ENCODE peak calls at places on chromosomes 6 and 20, in six cellular contexts. One of them, this sample, is unnamed. For H3K4me1, the result is how much of the 10 kb centered on the place peaks cover.

GRCh38 chr6:89353702-89354392 is 1.3 kb upstream of the UBE2J1 start:
- DNase-seq in esophagus muscularis mucosa: no peak
- DNase-seq in A549: no peak
- DNase-seq in heart left ventricle: no peak
- DNase-seq in tibial nerve: no peak
- DNase-seq in adrenal gland: no peak
- DNase-seq in this sample: no peak

GRCh38 chr6:72286911-72287311 is 335.0 kb upstream of the KCNQ5 start:
- DNase-seq in esophagus muscularis mucosa: no peak
- DNase-seq in A549: no peak
- DNase-seq in heart left ventricle: no peak
- DNase-seq in tibial nerve: no peak
- DNase-seq in adrenal gland: no peak
- DNase-seq in this sample: no peak

GRCh38 chr6:63441266-63441956 is 121.6 kb upstream of the LGSN start:
- DNase-seq in esophagus muscularis mucosa: no peak
- DNase-seq in A549: peak
- DNase-seq in heart left ventricle: no peak
- DNase-seq in tibial nerve: no peak
- DNase-seq in adrenal gland: no peak
- DNase-seq in this sample: no peak

GRCh38 chr20:62632575-62632974 is 9.7 kb upstream of the SLCO4A1 start:
- DNase-seq in esophagus muscularis mucosa: no peak
- DNase-seq in A549: no peak
- DNase-seq in heart left ventricle: no peak
- DNase-seq in tibial nerve: no peak
- DNase-seq in adrenal gland: no peak
- DNase-seq in this sample: no peak

GRCh38 chr6:55047433-55048044 is 126.8 kb upstream of the HCRTR2 start:
- DNase-seq in esophagus muscularis mucosa: no peak
- DNase-seq in A549: no peak
- DNase-seq in heart left ventricle: no peak
- DNase-seq in tibial nerve: no peak
- DNase-seq in adrenal gland: no peak
- DNase-seq in this sample: no peak

GRCh38 chr6:30231067-30231466 is 17.9 kb upstream of the TRIM26 start:
- DNase-seq in esophagus muscularis mucosa: no peak
- DNase-seq in A549: no peak
- DNase-seq in heart left ventricle: no peak
- DNase-seq in tibial nerve: no peak
- DNase-seq in adrenal gland: no peak
- DNase-seq in this sample: no peak

GRCh38 chr6:100877851-100878250 is 3.3 kb downstream of the ASCC3 start:
- DNase-seq in esophagus muscularis mucosa: no peak
- DNase-seq in A549: no peak
- DNase-seq in heart left ventricle: no peak
- DNase-seq in tibial nerve: no peak
- DNase-seq in adrenal gland: no peak
- DNase-seq in this sample: no peak

GRCh38 chr6:87718662-87719433 is 16.8 kb upstream of the AKIRIN2 start:
- DNase-seq in esophagus muscularis mucosa: no peak
- DNase-seq in A549: no peak
- DNase-seq in heart left ventricle: no peak
- DNase-seq in tibial nerve: no peak
- DNase-seq in adrenal gland: no peak
- DNase-seq in this sample: no peak

GRCh38 chr6:42996513-42996912 is 12.1 kb downstream of the PPP2R5D start:
- DNase-seq in esophagus muscularis mucosa: no peak
- DNase-seq in A549: no peak
- DNase-seq in heart left ventricle: no peak
- DNase-seq in tibial nerve: no peak
- DNase-seq in adrenal gland: no peak
- DNase-seq in this sample: no peak

GRCh38 chr20:6074145-6074561 is 20.3 kb upstream of the LRRN4 start:
- DNase-seq in esophagus muscularis mucosa: no peak
- DNase-seq in A549: peak
- DNase-seq in heart left ventricle: no peak
- DNase-seq in tibial nerve: no peak
- DNase-seq in adrenal gland: no peak
- DNase-seq in this sample: no peak

DNA sequence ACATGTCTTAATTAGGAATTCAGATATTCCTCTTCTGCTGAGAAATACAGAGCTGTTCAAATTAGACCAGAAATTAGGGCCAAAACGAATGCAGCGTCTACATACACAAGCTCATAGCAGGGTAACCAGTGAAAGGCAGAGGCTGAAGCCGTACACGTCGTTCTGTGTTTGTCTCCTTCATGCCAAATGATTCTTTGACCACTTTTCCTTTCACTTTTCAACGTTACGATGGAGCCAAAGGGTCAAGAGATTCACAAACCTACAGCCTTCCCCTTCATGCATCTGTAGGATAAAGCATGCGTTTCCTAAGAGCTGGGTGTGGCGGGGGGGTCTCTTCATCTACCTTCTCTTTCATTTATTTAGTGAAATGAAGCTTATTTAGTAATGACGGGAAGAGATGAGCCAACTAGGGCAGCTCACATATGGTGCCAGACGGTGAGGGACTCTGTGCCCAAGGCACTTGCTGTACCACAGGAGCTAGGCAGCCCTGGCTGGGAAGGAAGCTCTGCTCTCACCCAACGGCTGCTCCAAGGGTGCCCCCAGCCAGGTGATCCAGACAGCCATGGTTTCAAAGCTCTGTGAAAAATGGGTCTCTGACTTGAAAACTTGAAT is 178.0 kb downstream of the ATXN1 start:
- DNase-seq in esophagus muscularis mucosa: peak
- DNase-seq in A549: no peak
- DNase-seq in heart left ventricle: no peak
- DNase-seq in tibial nerve: no peak
- DNase-seq in adrenal gland: no peak
- DNase-seq in this sample: no peak
- TF ChIP-seq POLR2A in esophagus muscularis mucosa: no peak
- TF ChIP-seq POLR2A in A549: no peak
- TF ChIP-seq POLR2A in heart left ventricle: no peak
- TF ChIP-seq POLR2A in tibial nerve: no peak
- TF ChIP-seq POLR2A in adrenal gland: no peak
- TF ChIP-seq POLR2A in this sample: no peak

GRCh38 chr6:158027590-158028285 is 46.1 kb downstream of the SYNJ2 start:
- DNase-seq in esophagus muscularis mucosa: no peak
- DNase-seq in A549: no peak
- DNase-seq in heart left ventricle: no peak
- DNase-seq in tibial nerve: no peak
- DNase-seq in adrenal gland: no peak
- DNase-seq in this sample: peak
- H3K4me1 ChIP-seq in esophagus muscularis mucosa: under half
- H3K4me1 ChIP-seq in A549: half or more
- H3K4me1 ChIP-seq in heart left ventricle: under half
- H3K4me1 ChIP-seq in tibial nerve: under half
- H3K4me1 ChIP-seq in adrenal gland: under half
- H3K4me1 ChIP-seq in this sample: under half

DNA sequence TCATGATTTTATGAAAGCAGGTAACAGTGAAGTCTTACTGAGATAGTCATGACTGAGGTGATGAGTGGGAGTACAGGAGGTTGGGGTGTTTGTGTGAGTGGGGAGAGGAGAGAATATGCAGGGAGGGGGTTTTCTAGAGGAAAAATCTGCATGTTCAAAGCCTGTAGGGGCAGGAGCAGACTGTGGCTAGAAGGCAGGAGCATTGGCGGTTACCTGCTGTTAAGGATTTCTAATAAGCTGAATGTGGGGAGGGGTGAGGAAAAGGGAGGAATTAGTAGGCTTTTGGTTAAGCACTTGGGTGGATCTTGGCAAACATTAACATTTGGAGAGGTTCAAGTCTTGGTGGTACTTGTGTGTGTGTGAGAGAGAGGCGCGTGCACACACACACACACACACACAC is 70.8 kb downstream of the EYA4 start:
- DNase-seq in esophagus muscularis mucosa: no peak
- DNase-seq in A549: no peak
- DNase-seq in heart left ventricle: no peak
- DNase-seq in tibial nerve: no peak
- DNase-seq in adrenal gland: no peak
- DNase-seq in this sample: no peak
- TF ChIP-seq POLR2A in esophagus muscularis mucosa: no peak
- TF ChIP-seq POLR2A in A549: no peak
- TF ChIP-seq POLR2A in heart left ventricle: no peak
- TF ChIP-seq POLR2A in tibial nerve: no peak
- TF ChIP-seq POLR2A in adrenal gland: no peak
- TF ChIP-seq POLR2A in this sample: no peak

GRCh38 chr20:51713213-51713598 is 55.0 kb downstream of the ATP9A start:
- DNase-seq in esophagus muscularis mucosa: no peak
- DNase-seq in A549: no peak
- DNase-seq in heart left ventricle: no peak
- DNase-seq in tibial nerve: no peak
- DNase-seq in adrenal gland: no peak
- DNase-seq in this sample: no peak
- H3K4me1 ChIP-seq in esophagus muscularis mucosa: under half
- H3K4me1 ChIP-seq in A549: under half
- H3K4me1 ChIP-seq in heart left ventricle: under half
- H3K4me1 ChIP-seq in tibial nerve: under half
- H3K4me1 ChIP-seq in adrenal gland: under half
- H3K4me1 ChIP-seq in this sample: under half

GRCh38 chr6:35727206-35727934 is 9.5 kb upstream of the ARMC12 start:
- DNase-seq in esophagus muscularis mucosa: peak
- DNase-seq in A549: peak
- DNase-seq in heart left ventricle: peak
- DNase-seq in tibial nerve: peak
- DNase-seq in adrenal gland: peak
- DNase-seq in this sample: peak
- TF ChIP-seq POLR2A in esophagus muscularis mucosa: peak
- TF ChIP-seq POLR2A in A549: no peak
- TF ChIP-seq POLR2A in heart left ventricle: no peak
- TF ChIP-seq POLR2A in tibial nerve: peak
- TF ChIP-seq POLR2A in adrenal gland: peak
- TF ChIP-seq POLR2A in this sample: no peak

GRCh38 chr20:17590245-17590644 is 20.4 kb downstream of the DSTN start:
- DNase-seq in esophagus muscularis mucosa: no peak
- DNase-seq in A549: no peak
- DNase-seq in heart left ventricle: no peak
- DNase-seq in tibial nerve: no peak
- DNase-seq in adrenal gland: no peak
- DNase-seq in this sample: no peak
- H3K4me1 ChIP-seq in esophagus muscularis mucosa: half or more
- H3K4me1 ChIP-seq in A549: half or more
- H3K4me1 ChIP-seq in heart left ventricle: under half
- H3K4me1 ChIP-seq in tibial nerve: under half
- H3K4me1 ChIP-seq in adrenal gland: half or more
- H3K4me1 ChIP-seq in this sample: under half

DNA sequence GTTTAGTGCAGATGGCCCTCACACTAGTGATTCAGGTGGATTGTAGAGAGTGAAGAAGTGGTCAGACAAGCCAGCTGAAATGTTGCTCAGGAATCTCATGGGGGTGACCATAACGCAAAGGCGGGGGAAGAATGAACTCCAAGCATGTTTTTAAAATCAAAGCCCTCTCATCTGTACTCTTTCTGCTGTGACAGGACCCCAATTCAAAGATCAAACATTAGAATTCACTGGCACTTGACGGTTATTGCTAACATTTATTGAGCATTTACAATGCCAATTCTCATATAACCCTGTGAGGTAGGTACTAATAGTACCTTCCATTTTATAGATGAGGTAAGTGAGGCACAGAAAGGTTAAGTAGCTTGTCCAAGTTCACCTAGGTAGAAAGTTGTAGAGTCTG is 15.7 kb downstream of the ABRACL start:
- DNase-seq in esophagus muscularis mucosa: no peak
- DNase-seq in A549: no peak
- DNase-seq in heart left ventricle: no peak
- DNase-seq in tibial nerve: no peak
- DNase-seq in adrenal gland: no peak
- DNase-seq in this sample: no peak
- TF ChIP-seq POLR2A in esophagus muscularis mucosa: no peak
- TF ChIP-seq POLR2A in A549: no peak
- TF ChIP-seq POLR2A in heart left ventricle: no peak
- TF ChIP-seq POLR2A in tibial nerve: no peak
- TF ChIP-seq POLR2A in adrenal gland: no peak
- TF ChIP-seq POLR2A in this sample: no peak

DNA sequence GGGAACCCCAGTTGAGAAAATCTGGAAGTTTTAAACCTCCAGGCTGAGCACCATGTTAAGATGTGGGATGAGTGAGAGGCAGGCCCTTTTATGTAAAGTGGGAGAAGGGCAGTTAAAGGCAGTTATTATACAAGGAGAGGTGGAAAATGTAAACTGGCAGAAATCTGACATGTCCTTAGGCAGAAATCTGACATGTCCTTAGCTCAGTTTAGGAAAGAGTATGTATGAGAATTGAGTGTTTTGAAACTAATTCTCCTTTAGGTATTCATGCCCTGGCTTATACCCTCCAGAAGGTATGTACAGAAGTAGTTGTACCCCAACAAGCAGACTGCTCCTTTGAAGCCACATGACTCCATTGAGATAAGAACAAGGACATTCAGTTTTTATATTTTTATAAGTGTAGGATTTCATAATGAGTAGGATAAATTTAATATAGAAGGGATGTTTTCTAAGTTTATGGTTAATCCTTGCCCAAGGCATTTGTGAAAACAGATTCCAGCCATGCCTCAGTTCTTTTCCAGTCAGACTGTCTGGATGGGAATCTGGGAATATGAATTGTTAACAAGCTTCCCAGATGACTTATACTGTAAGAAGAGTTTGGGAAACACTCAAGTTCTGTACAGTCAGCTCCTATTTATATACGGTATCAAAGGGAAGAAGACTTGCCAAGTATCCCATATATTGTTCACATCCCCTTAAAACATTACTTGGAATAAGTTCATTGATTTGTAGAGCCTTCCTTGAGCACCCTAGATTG is 87.7 kb downstream of the SCAND1 start:
- DNase-seq in esophagus muscularis mucosa: no peak
- DNase-seq in A549: no peak
- DNase-seq in heart left ventricle: no peak
- DNase-seq in tibial nerve: no peak
- DNase-seq in adrenal gland: no peak
- DNase-seq in this sample: no peak
- H3K4me1 ChIP-seq in esophagus muscularis mucosa: under half
- H3K4me1 ChIP-seq in A549: under half
- H3K4me1 ChIP-seq in heart left ventricle: under half
- H3K4me1 ChIP-seq in tibial nerve: under half
- H3K4me1 ChIP-seq in adrenal gland: under half
- H3K4me1 ChIP-seq in this sample: under half

This sample was measured in Peyer's patch.